ENCODE peak calls at places on chromosomes 5 and 9, in nine cellular contexts. G, Q, D, F, O, P, T, X and K are unnamed samples.

GRCh38 chr5:170330568-170331054 is 33.0 kb upstream of the LCP2 start:
- DNase-seq in G (no peak), Q (no peak), D (no peak), F (no peak), O (no peak), P (no peak), T (no peak), X (no peak), K (no peak)

GRCh38 chr5:179253730-179254129 is 91.5 kb downstream of the ADAMTS2 start:
- DNase-seq in G (no peak), Q (no peak), D (no peak), F (peak; percentile 47), O (no peak), P (no peak), T (no peak), X (no peak), K (no peak)

GRCh38 chr9:80691229-80691628 is 998.1 kb downstream of the TLE1 start:
- DNase-seq in G (no peak), Q (no peak), D (no peak), F (no peak), O (no peak), P (no peak), T (no peak), X (no peak), K (no peak)

GRCh38 chr9:96062854-96063253 is 187.4 kb downstream of the ERCC6L2 start:
- DNase-seq in G (no peak), Q (no peak), D (peak; percentile 13), F (no peak), O (no peak), P (no peak), T (no peak), X (no peak), K (no peak)

GRCh38 chr9:130664191-130665028 is at the start of gene PRDM12:
- DNase-seq in G (no peak), Q (no peak), D (peak; percentile 80), F (no peak), O (no peak), P (no peak), T (no peak), X (no peak), K (no peak)

GRCh38 chr9:87422999-87423398 is 74.7 kb upstream of the DAPK1 start:
- DNase-seq in G (no peak), Q (no peak), D (no peak), F (no peak), O (no peak), P (no peak), T (peak; percentile 5), X (no peak), K (no peak)

GRCh38 chr5:109374625-109375024 is 35.1 kb downstream of the PJA2 start:
- DNase-seq in G (no peak), Q (no peak), D (no peak), F (no peak), O (no peak), P (peak; percentile 5), T (peak; percentile 19), X (no peak), K (no peak)

GRCh38 chr9:112790231-112790774 is 39.7 kb downstream of the SNX30 start:
- DNase-seq in G (no peak), Q (no peak), D (no peak), F (no peak), O (no peak), P (no peak), T (no peak), X (peak; percentile 53), K (no peak)

GRCh38 chr9:445033-445432 is 230.4 kb downstream of the DOCK8 start:
- DNase-seq in G (no peak), Q (no peak), D (no peak), F (no peak), O (no peak), P (no peak), T (peak; percentile 13), X (peak; percentile 78), K (no peak)

GRCh38 chr5:151214614-151215545 is 9.0 kb downstream of the CCDC69 start:
- DNase-seq in G (no peak), Q (peak; percentile 39), D (no peak), F (peak; percentile 94), O (peak; percentile 17), P (peak; percentile 26), T (no peak), X (no peak), K (no peak)

GRCh38 chr5:160685219-160685618 is 166.8 kb downstream of the ATP10B start:
- DNase-seq in G (no peak), Q (no peak), D (peak; percentile 43), F (no peak), O (peak; percentile 54), P (no peak), T (no peak), X (no peak), K (no peak)

GRCh38 chr9:98657897-98658296 is 50.8 kb downstream of the GABBR2 start:
- DNase-seq in G (no peak), Q (no peak), D (no peak), F (no peak), O (no peak), P (no peak), T (peak; percentile 18), X (peak; percentile 81), K (no peak)

GRCh38 chr5:166979576-166979975 is 1311.9 kb upstream of the WWC1 start:
- DNase-seq in G (no peak), Q (no peak), D (peak; percentile 12), F (no peak), O (no peak), P (no peak), T (peak; percentile 33), X (no peak), K (no peak)

GRCh38 chr9:121607434-121608248 is 43.8 kb upstream of the DAB2IP start:
- DNase-seq in G (no peak), Q (no peak), D (no peak), F (no peak), O (no peak), P (no peak), T (no peak), X (peak; percentile 46), K (no peak)

GRCh38 chr9:121612511-121612998 is 38.9 kb upstream of the DAB2IP start:
- DNase-seq in G (peak; percentile 34), Q (no peak), D (no peak), F (no peak), O (no peak), P (no peak), T (no peak), X (no peak), K (peak; percentile 59)

GRCh38 chr9:121610638-121610953 is 40.8 kb upstream of the DAB2IP start:
- DNase-seq in G (no peak), Q (no peak), D (peak; percentile 72), F (no peak), O (no peak), P (no peak), T (no peak), X (no peak), K (no peak)

GRCh38 chr9:121613009-121613766 is 38.2 kb upstream of the DAB2IP start:
- DNase-seq in G (no peak), Q (no peak), D (no peak), F (no peak), O (no peak), P (no peak), T (no peak), X (no peak), K (no peak)

DNA sequence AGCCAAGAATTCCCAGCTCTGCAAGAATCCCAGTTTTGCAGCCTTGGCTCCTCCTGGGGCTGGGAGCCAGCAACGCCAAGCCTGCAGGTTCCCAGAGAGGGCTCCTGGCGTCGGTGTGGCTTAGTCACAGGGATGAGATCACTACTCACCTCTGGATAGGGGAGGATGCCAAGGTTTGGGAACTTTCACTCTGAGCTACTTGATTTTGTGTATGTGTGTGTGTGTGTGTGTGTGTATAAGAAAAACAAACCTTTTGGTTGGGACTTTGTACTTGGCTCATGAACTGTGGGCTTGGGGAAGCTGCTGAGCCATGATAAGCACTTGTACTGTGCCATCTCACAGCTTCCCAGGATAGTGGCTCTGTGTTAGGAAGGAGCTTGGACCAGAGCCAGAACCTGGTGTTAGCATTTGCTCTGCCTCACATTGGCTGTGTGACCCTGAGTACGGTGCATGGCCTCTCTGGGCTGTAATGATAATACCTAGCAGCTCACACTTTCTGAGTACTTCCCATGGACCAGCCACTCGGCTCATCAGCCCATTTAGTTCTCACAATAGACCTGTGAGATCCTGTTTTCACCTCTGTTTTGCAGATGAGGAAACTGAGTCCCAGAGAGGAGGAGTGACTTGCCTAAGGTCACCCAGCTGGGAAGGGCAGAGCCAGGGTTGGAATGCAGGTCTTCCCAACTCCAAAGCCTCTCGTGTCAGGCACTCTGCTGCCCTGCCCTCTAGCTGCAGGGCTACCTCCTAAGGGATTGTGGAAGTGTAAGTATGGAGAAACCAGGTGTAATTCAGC is 41.4 kb upstream of the DAB2IP start:
- DNase-seq in G (peak; percentile 49), Q (no peak), D (no peak), F (no peak), O (peak; percentile 72), P (no peak), T (peak; percentile 39), X (peak; percentile 92), K (peak; percentile 59)
- H3K4me1 ChIP-seq in G (peaks cover 2% of the 10 kb centered on the region), Q (no peaks in the 10 kb centered on the region), D (peaks cover 13% of the 10 kb centered on the region), F (peaks cover 14% of the 10 kb centered on the region), O (peaks cover 7% of the 10 kb centered on the region), P (no peaks in the 10 kb centered on the region), T (peaks cover 6% of the 10 kb centered on the region), X (peaks cover 14% of the 10 kb centered on the region), K (peaks cover 48% of the 10 kb centered on the region)

GRCh38 chr9:14512942-14513341 is 180.3 kb downstream of the ZDHHC21 start:
- DNase-seq in G (no peak), Q (no peak), D (no peak), F (no peak), O (no peak), P (no peak), T (no peak), X (no peak), K (no peak)

GRCh38 chr9:14511452-14511851 is 181.8 kb downstream of the ZDHHC21 start:
- DNase-seq in G (no peak), Q (no peak), D (no peak), F (no peak), O (no peak), P (no peak), T (peak; percentile 4), X (no peak), K (no peak)

DNA sequence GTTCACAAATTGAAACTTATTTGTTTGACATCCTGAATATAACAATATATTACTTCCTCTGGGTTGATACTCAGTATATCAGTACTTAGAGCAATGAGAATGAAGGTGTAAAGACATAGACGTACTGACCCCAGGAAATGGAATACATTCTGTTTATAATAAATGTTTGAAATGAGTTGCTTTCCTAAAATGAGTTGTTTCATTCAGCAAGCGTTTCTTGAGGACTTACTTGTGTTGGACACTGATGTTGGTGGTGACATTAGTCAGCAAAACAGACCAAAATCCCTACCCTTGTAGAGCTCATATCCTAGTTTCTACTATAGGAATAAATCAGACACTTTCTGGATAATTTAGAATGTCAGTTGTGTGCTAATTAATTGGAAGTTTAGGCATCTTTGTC is 184.3 kb downstream of the ZDHHC21 start:
- DNase-seq in G (no peak), Q (no peak), D (no peak), F (no peak), O (no peak), P (no peak), T (no peak), X (no peak), K (no peak)
- H3K4me1 ChIP-seq in G (no peaks in the 10 kb centered on the region), Q (no peaks in the 10 kb centered on the region), D (no peaks in the 10 kb centered on the region), F (no peaks in the 10 kb centered on the region), O (no peaks in the 10 kb centered on the region), P (no peaks in the 10 kb centered on the region), T (no peaks in the 10 kb centered on the region), X (no peaks in the 10 kb centered on the region), K (no peaks in the 10 kb centered on the region)

GRCh38 chr5:139636207-139636792 is 11.8 kb upstream of the CXXC5 start:
- DNase-seq in G (no peak), Q (peak; percentile 40), D (no peak), F (peak; percentile 95), O (peak; percentile 63), P (peak; percentile 71), T (no peak), X (no peak), K (no peak)
- H3K4me1 ChIP-seq in G (peaks cover 8% of the 10 kb centered on the region), Q (peaks cover 47% of the 10 kb centered on the region), D (peaks cover 66% of the 10 kb centered on the region), F (peaks cover 67% of the 10 kb centered on the region), O (peaks cover 36% of the 10 kb centered on the region), P (peaks cover 27% of the 10 kb centered on the region), T (peaks cover 22% of the 10 kb centered on the region), X (peaks cover 39% of the 10 kb centered on the region), K (peaks cover 46% of the 10 kb centered on the region)

GRCh38 chr9:34375901-34376595 is 650 bp downstream of the MYORG start:
- DNase-seq in G (no peak), Q (peak; percentile 34), D (peak; percentile 76), F (peak; percentile 91), O (peak; percentile 77), P (peak; percentile 34), T (no peak), X (peak; percentile 15), K (peak; percentile 73)
- H3K4me1 ChIP-seq in G (peaks cover 11% of the 10 kb centered on the region), Q (peaks cover 38% of the 10 kb centered on the region), D (peaks cover 25% of the 10 kb centered on the region), F (peaks cover 39% of the 10 kb centered on the region), O (peaks cover 11% of the 10 kb centered on the region), P (peaks cover 18% of the 10 kb centered on the region), T (peaks cover 3% of the 10 kb centered on the region), X (peaks cover 10% of the 10 kb centered on the region), K (peaks cover 44% of the 10 kb centered on the region)